ENCODE peak calls at places on chromosomes 13 and 19, in four cellular contexts. N, R, D and W are unnamed samples.

GRCh38 chr13:30429235-30429634 is 6.9 kb downstream of the UBE2L5 start:
- DNase-seq in R (no peak), N (no peak), D (no peak), W (no peak)

GRCh38 chr19:10503002-10503789 is at the start of gene KEAP1:
- DNase-seq in N (no peak), D (peak), R (peak), W (peak)

GRCh38 chr13:43805071-43805468 is 18.3 kb upstream of the ENOX1 start:
- DNase-seq in D (no peak), R (peak), N (peak), W (no peak)

GRCh38 chr13:109205315-109205714 is 575.9 kb downstream of the MYO16 start:
- DNase-seq in R (no peak), N (no peak), D (no peak), W (no peak)

GRCh38 chr19:16957151-16957662 is 68.4 kb downstream of the F2RL3 start:
- DNase-seq in D (no peak), N (peak), R (peak), W (peak)

GRCh38 chr13:43293008-43293407 is 269.6 kb downstream of the DNAJC15 start:
- DNase-seq in D (no peak), R (no peak), N (no peak), W (no peak)

GRCh38 chr13:99691552-99691951 is 190.3 kb downstream of the TM9SF2 start:
- DNase-seq in N (no peak), D (no peak), R (no peak), W (no peak)

GRCh38 chr19:14906711-14907110 is 20.8 kb upstream of the OR7A17 start:
- DNase-seq in N (no peak), R (no peak), D (no peak), W (no peak)

GRCh38 chr13:43787998-43788397 is 1.2 kb upstream of the ENOX1 start:
- DNase-seq in R (peak), D (no peak), N (no peak), W (no peak)

GRCh38 chr13:110944121-110944967 is 29.5 kb upstream of the ANKRD10 start:
- DNase-seq in D (peak), N (peak), R (peak), W (no peak)

GRCh38 chr13:32001392-32001768 is 30.2 kb upstream of the FRY start:
- DNase-seq in R (peak), N (no peak), D (no peak), W (no peak)

GRCh38 chr19:42114412-42114811 is 17.8 kb downstream of the POU2F2 start:
- DNase-seq in D (no peak), N (no peak), R (no peak), W (no peak)

GRCh38 chr13:83753912-83754624 is 128.2 kb downstream of the SLITRK1 start:
- DNase-seq in R (no peak), N (no peak), D (no peak), W (no peak)

GRCh38 chr13:74134777-74135305 is 637 bp upstream of the KLF12 start:
- DNase-seq in D (peak), R (peak), N (no peak), W (peak)

GRCh38 chr19:51375504-51376221 is 3.2 kb upstream of the NKG7 start:
- DNase-seq in R (no peak), N (no peak), D (no peak), W (no peak)

GRCh38 chr13:62293081-62293480 is 877.4 kb upstream of the PCDH20 start:
- DNase-seq in R (peak), D (no peak), N (no peak), W (no peak)

GRCh38 chr19:12973236-12973635 is 3.9 kb downstream of the DAND5 start:
- DNase-seq in D (no peak), R (no peak), N (no peak), W (no peak)

GRCh38 chr13:80141114-80141849 is 199.6 kb downstream of the SPRY2 start:
- DNase-seq in R (peak), D (no peak), N (peak), W (no peak)

GRCh38 chr13:94515352-94515751 is 35.9 kb upstream of the DCT start:
- DNase-seq in R (no peak), N (no peak), D (no peak), W (no peak)

GRCh38 chr19:27966390-27966816 is 1246.5 kb downstream of the UQCRFS1 start:
- DNase-seq in R (peak), D (no peak), N (no peak), W (no peak)

GRCh38 chr19:43664008-43664407 is 6.0 kb downstream of the PLAUR start:
- DNase-seq in R (no peak), N (no peak), D (no peak), W (no peak)

GRCh38 chr13:30181856-30182651 is 125.3 kb downstream of the KATNAL1 start:
- DNase-seq in N (no peak), D (no peak), R (no peak), W (no peak)

GRCh38 chr19:48997972-48998371 is 4.3 kb downstream of the RUVBL2 start:
- DNase-seq in D (peak), N (no peak), R (peak), W (no peak)

GRCh38 chr13:73870970-73871935 is 263.0 kb downstream of the KLF12 start:
- DNase-seq in R (peak), N (peak), D (no peak), W (no peak)

GRCh38 chr13:33677215-33677614 is 140.7 kb upstream of the RFC3 start:
- DNase-seq in N (no peak), R (no peak), D (no peak), W (no peak)

GRCh38 chr19:15563931-15564330 is 51.1 kb upstream of the CYP4F8 start:
- DNase-seq in R (no peak), N (no peak), D (no peak), W (no peak)

GRCh38 chr19:32287086-32287485 is 58.3 kb upstream of the ZNF507 start:
- DNase-seq in N (no peak), R (peak), D (no peak), W (no peak)

GRCh38 chr13:48559638-48560320 is 26.9 kb upstream of the RCBTB2 start:
- DNase-seq in N (peak), R (peak), D (no peak), W (no peak)

GRCh38 chr13:51223284-51224270 is 1.4 kb downstream of the FAM124A start:
- DNase-seq in D (no peak), R (no peak), N (no peak), W (no peak)

GRCh38 chr19:43778651-43779050 is 2.1 kb downstream of the KCNN4 start:
- DNase-seq in R (no peak), D (no peak), N (no peak), W (no peak)

GRCh38 chr13:25965596-25965995 is 86.2 kb downstream of the SHISA2 start:
- DNase-seq in D (no peak), N (no peak), R (no peak), W (no peak)

GRCh38 chr19:4393947-4394590 is 6.3 kb downstream of the SH3GL1 start:
- DNase-seq in D (no peak), R (peak), N (no peak), W (no peak)

GRCh38 chr13:89375839-89376238 is 1704.7 kb downstream of the SLITRK5 start:
- DNase-seq in D (no peak), R (peak), N (peak), W (no peak)

GRCh38 chr13:65881561-65882155 is 1348.5 kb downstream of the PCDH9 start:
- DNase-seq in N (no peak), R (no peak), D (no peak), W (no peak)

GRCh38 chr19:6267552-6268381 is 12.0 kb downstream of the MLLT1 start:
- DNase-seq in N (no peak), R (no peak), D (no peak), W (no peak)

GRCh38 chr13:32639502-32640105 is 53.4 kb downstream of the PDS5B start:
- DNase-seq in R (peak), N (peak), D (peak), W (no peak)